ENCODE peak calls at places on chromosomes 3 and 15, in five cellular contexts. X is A549, H is tibial nerve, K is K562, L is ovary. P is an unnamed sample.
A peak's percentile ranks its signal among the peaks of the same experiment; 100 is the strongest.

GRCh38 chr15:66580643-66581042 is 14.8 kb upstream of the LCTL start:
- DNase-seq in X (no peak), H (peak; percentile 17), K (no peak), L (no peak), P (no peak)

GRCh38 chr15:25176616-25176923 is 221.8 kb downstream of the SNRPN start:
- DNase-seq in X (no peak), H (no peak), K (no peak), L (peak; percentile 17), P (peak; percentile 24)

GRCh38 chr15:101128191-101128590 is 123.7 kb downstream of the CHSY1 start:
- DNase-seq in X (no peak), H (no peak), K (no peak), L (no peak), P (no peak)

GRCh38 chr3:124381565-124382333 is 348.5 kb upstream of the UMPS start:
- DNase-seq in X (peak; percentile 5), H (no peak), K (no peak), L (no peak), P (no peak)

GRCh38 chr3:36744770-36745169 is 19.6 kb downstream of the DCLK3 start:
- DNase-seq in X (no peak), H (no peak), K (no peak), L (no peak), P (no peak)

GRCh38 chr3:101999177-101999778 is 150.0 kb downstream of the NFKBIZ start:
- DNase-seq in X (no peak), H (no peak), K (no peak), L (no peak), P (no peak)

GRCh38 chr15:58441376-58442070 is 9.7 kb downstream of the LIPC start:
- DNase-seq in X (no peak), H (no peak), K (no peak), L (no peak), P (no peak)

GRCh38 chr3:26058774-26059455 is 269.0 kb downstream of the OXSM start:
- DNase-seq in X (no peak), H (no peak), K (no peak), L (no peak), P (no peak)

GRCh38 chr3:52298147-52299098 is 10.8 kb downstream of the GLYCTK start:
- DNase-seq in X (no peak), H (no peak), K (peak; percentile 46), L (peak; percentile 60), P (peak; percentile 62)

GRCh38 chr3:129419476-129419875 is 9.0 kb downstream of the EFCAB12 start:
- DNase-seq in X (no peak), H (no peak), K (no peak), L (no peak), P (no peak)

GRCh38 chr15:81859737-81860516 is 185.9 kb downstream of the MEX3B start:
- DNase-seq in X (no peak), H (no peak), K (no peak), L (no peak), P (no peak)

DNA sequence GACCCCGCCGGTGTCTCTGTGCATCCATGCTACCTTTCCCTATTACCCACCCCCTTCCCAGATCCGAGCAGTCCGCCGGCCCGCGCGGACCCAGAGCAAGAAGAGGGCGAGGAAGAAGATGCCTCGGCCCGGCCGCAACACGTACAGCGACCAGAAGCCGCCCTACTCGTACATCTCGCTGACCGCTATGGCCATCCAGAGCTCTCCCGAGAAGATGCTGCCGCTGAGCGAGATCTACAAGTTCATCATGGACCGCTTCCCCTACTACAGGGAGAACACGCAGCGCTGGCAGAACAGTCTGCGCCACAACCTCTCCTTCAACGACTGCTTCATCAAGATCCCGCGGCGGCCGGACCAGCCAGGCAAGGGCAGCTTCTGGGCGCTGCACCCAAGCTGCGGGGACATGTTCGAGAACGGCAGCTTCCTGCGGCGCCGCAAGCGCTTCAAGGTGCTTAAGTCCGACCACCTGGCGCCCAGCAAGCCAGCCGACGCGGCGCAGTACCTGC is 788 bp downstream of the FOXB1 start:
- DNase-seq in X (no peak), H (no peak), K (no peak), L (no peak), P (peak; percentile 85)
- H3K4me3 ChIP-seq in X (peak overlapping the region; percentile 47), H (peak overlapping the region; percentile 9), K (no peak overlapping the region), L (no peak overlapping the region), P (peak overlapping the region; percentile 56)

DNA sequence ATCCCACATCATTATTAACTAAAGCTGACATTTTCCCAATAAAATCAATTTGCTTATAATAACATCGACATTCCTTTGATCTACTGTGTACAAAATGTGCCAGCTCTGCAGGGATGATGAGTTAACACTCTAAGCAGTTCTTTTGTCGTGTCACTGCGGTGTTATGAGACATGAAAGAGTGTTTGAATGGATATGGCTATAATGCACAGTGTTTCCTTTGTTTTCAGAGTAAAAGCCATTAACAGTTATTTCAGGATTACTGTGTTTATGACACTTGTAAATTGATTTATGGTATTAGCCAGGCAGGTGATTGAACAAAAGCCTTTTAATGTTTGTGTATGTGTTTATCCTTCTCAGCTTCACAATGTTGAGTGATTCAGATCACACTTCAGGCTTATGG is 115.6 kb downstream of the CHL1 start:
- DNase-seq in X (no peak), H (no peak), K (no peak), L (no peak), P (no peak)
- TF ChIP-seq EP300 in X (no peak), H (no peak), K (no peak), L (no peak), P (no peak)

GRCh38 chr3:152971880-152972279 is 136.9 kb downstream of the P2RY1 start:
- DNase-seq in X (no peak), H (no peak), K (no peak), L (no peak), P (no peak)

GRCh38 chr3:152973575-152973974 is 138.6 kb downstream of the P2RY1 start:
- DNase-seq in X (no peak), H (no peak), K (no peak), L (no peak), P (no peak)

GRCh38 chr3:152970851-152971250 is 135.9 kb downstream of the P2RY1 start:
- DNase-seq in X (no peak), H (no peak), K (no peak), L (no peak), P (no peak)

GRCh38 chr3:152968388-152969024 is 133.6 kb downstream of the P2RY1 start:
- DNase-seq in X (no peak), H (no peak), K (peak; percentile 8), L (no peak), P (no peak)

DNA sequence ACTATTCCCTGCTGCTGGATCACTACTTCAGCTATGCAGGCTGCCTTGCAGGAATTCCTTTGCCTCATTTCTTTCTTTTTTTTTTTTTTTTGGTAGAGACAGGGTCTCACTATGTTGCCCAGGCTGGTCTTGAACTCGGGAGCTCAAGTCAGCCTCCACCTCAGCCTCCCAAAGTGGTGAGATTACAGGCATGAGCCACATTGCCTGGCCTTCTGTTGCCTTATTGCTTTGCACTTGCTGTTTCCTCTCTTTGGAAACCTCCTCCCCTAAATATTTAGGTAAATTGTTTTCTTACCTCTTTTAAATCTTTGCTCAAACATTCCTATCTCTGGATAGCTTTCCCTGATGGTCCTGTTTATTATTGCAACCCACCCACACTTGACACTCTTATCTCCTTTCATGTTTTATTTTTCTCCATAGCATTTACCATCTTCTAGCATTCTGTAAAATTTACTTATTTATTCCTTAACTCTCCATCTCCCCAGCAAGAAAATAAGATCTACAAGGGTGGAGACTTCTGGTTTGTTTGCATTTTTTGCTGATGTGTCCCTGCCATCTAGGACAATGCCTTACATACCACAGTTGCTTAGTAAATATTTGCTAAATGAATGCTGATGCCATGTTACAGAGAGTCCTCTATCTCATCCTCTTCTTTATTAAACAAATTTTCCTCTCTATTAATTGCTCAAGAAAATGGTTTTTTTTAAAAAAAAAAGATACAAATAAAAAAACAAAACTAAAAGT is 134.8 kb downstream of the P2RY1 start:
- DNase-seq in X (peak; percentile 11), H (no peak), K (no peak), L (no peak), P (no peak)
- H3K4me3 ChIP-seq in X (no peak overlapping the region), H (no peak overlapping the region), K (no peak overlapping the region), L (no peak overlapping the region), P (no peak overlapping the region)

GRCh38 chr15:60605879-60606304 is 127.0 kb upstream of the ICE2 start:
- DNase-seq in X (no peak), H (no peak), K (no peak), L (no peak), P (no peak)
- TF ChIP-seq EP300 in X (no peak), H (no peak), K (no peak), L (no peak), P (no peak)

GRCh38 chr15:77416954-77417353 is 3.0 kb downstream of the PEAK1 start:
- DNase-seq in X (no peak), H (no peak), K (no peak), L (no peak), P (no peak)

GRCh38 chr15:77417642-77418041 is 2.3 kb downstream of the PEAK1 start:
- DNase-seq in X (no peak), H (no peak), K (no peak), L (no peak), P (no peak)

GRCh38 chr15:77414781-77415442 is 5.0 kb downstream of the PEAK1 start:
- DNase-seq in X (no peak), H (no peak), K (no peak), L (no peak), P (no peak)

GRCh38 chr15:77413687-77414349 is 6.1 kb downstream of the PEAK1 start:
- DNase-seq in X (no peak), H (no peak), K (no peak), L (no peak), P (no peak)

DNA sequence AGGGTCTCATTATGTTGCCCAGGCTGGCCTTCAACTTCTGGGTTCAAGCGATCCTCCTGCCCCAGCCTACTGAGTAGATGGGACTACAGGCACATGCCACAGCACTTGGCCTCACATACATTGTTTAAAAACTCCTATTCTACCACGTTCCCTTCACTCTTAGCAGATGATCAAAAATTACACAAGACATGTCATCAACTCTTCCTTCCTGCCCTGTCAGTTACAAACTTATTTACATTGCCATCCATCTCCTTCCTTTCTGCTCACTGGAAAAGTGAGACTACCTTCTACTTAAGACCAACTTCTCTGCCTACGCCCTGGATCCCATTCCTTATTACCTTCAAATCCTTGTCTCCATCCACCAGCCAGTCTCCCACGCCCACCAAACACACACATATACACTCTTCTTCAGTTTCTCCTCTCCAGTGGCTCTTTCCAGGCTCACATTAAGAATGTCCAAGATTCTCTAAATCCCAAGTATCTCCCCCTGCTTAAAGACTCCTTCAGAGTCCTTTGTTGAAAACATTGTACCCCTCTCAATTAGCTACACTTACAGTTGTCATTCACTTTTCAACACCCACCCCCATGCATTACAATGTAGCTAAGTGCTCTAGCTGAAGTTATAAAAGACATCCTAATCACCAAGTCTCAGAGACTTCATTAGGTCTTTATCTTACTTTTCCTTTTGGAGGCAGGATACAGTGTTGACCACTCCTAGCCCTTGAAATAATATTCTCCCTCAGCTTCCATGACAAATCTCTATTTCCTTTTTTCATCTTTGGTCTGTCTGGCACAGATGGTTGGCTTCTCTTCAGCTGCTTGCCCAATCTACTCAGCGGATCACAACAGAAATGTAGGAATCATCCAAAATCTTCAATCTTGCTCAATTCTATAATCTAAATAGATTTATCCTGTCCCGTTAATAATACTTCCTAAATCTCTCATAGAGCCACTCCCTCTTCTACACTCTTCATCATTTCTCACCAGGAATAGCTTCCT is 4.2 kb downstream of the PEAK1 start:
- DNase-seq in X (no peak), H (no peak), K (no peak), L (no peak), P (no peak)
- H3K4me3 ChIP-seq in X (no peak overlapping the region), H (no peak overlapping the region), K (no peak overlapping the region), L (no peak overlapping the region), P (no peak overlapping the region)

GRCh38 chr15:73480051-73480450 is 37.1 kb downstream of the REC114 start:
- DNase-seq in X (no peak), H (no peak), K (no peak), L (no peak), P (no peak)

GRCh38 chr15:73476704-73477216 is 33.8 kb downstream of the REC114 start:
- DNase-seq in X (no peak), H (no peak), K (no peak), L (no peak), P (no peak)

GRCh38 chr15:73474785-73475184 is 31.8 kb downstream of the REC114 start:
- DNase-seq in X (no peak), H (no peak), K (no peak), L (no peak), P (no peak)
- TF ChIP-seq EP300 in X (no peak), H (no peak), K (peak; percentile 94), L (no peak), P (no peak)

P was measured in upper lobe of left lung.